ENCODE peak calls at places on chromosomes 5 and 9, in seven cellular contexts. One of them, this sample, is unnamed.

GRCh38 chr5:153551537-153552079 is 61.1 kb downstream of the GRIA1 start:
- DNase-seq in left ventricle myocardium inferior: no peak
- DNase-seq in GM10248: no peak
- DNase-seq in coronary artery: no peak
- DNase-seq in HFFc6: peak
- DNase-seq in PC-3: peak
- DNase-seq in BJ: peak
- DNase-seq in this sample: no peak

GRCh38 chr5:61048534-61048933 is 103.5 kb downstream of the NDUFAF2 start:
- DNase-seq in left ventricle myocardium inferior: no peak
- DNase-seq in GM10248: no peak
- DNase-seq in coronary artery: no peak
- DNase-seq in HFFc6: peak
- DNase-seq in PC-3: peak
- DNase-seq in BJ: peak
- DNase-seq in this sample: no peak

GRCh38 chr9:95266649-95267048 is 50.9 kb downstream of the FANCC start:
- DNase-seq in left ventricle myocardium inferior: no peak
- DNase-seq in GM10248: peak
- DNase-seq in coronary artery: no peak
- DNase-seq in HFFc6: no peak
- DNase-seq in PC-3: no peak
- DNase-seq in BJ: no peak
- DNase-seq in this sample: no peak

GRCh38 chr9:82133973-82134372 is 145.4 kb downstream of the SPATA31D1 start:
- DNase-seq in left ventricle myocardium inferior: no peak
- DNase-seq in GM10248: no peak
- DNase-seq in coronary artery: no peak
- DNase-seq in HFFc6: no peak
- DNase-seq in PC-3: peak
- DNase-seq in BJ: no peak
- DNase-seq in this sample: no peak

GRCh38 chr5:90144625-90145327 is 264.8 kb downstream of the CETN3 start:
- DNase-seq in left ventricle myocardium inferior: no peak
- DNase-seq in GM10248: no peak
- DNase-seq in coronary artery: no peak
- DNase-seq in HFFc6: no peak
- DNase-seq in PC-3: peak
- DNase-seq in BJ: no peak
- DNase-seq in this sample: no peak

GRCh38 chr9:134554750-134555655 is 86.6 kb upstream of the COL5A1 start:
- DNase-seq in left ventricle myocardium inferior: no peak
- DNase-seq in GM10248: no peak
- DNase-seq in coronary artery: no peak
- DNase-seq in HFFc6: no peak
- DNase-seq in PC-3: no peak
- DNase-seq in BJ: no peak
- DNase-seq in this sample: no peak

GRCh38 chr5:23367863-23368262 is 139.5 kb upstream of the PRDM9 start:
- DNase-seq in left ventricle myocardium inferior: no peak
- DNase-seq in GM10248: no peak
- DNase-seq in coronary artery: no peak
- DNase-seq in HFFc6: no peak
- DNase-seq in PC-3: no peak
- DNase-seq in BJ: no peak
- DNase-seq in this sample: no peak

GRCh38 chr5:68484307-68485068 is 268.9 kb downstream of the PIK3R1 start:
- DNase-seq in left ventricle myocardium inferior: no peak
- DNase-seq in GM10248: no peak
- DNase-seq in coronary artery: no peak
- DNase-seq in HFFc6: peak
- DNase-seq in PC-3: no peak
- DNase-seq in BJ: peak
- DNase-seq in this sample: no peak

GRCh38 chr5:177546262-177546741 is 8.1 kb downstream of the FAM193B start:
- DNase-seq in left ventricle myocardium inferior: no peak
- DNase-seq in GM10248: no peak
- DNase-seq in coronary artery: peak
- DNase-seq in HFFc6: peak
- DNase-seq in PC-3: peak
- DNase-seq in BJ: peak
- DNase-seq in this sample: peak

GRCh38 chr5:134138416-134139376 is 24.2 kb downstream of the TCF7 start:
- DNase-seq in left ventricle myocardium inferior: peak
- DNase-seq in GM10248: peak
- DNase-seq in coronary artery: peak
- DNase-seq in HFFc6: peak
- DNase-seq in PC-3: peak
- DNase-seq in BJ: no peak
- DNase-seq in this sample: no peak

GRCh38 chr5:143141652-143142051 is 261.8 kb downstream of the NR3C1 start:
- DNase-seq in left ventricle myocardium inferior: no peak
- DNase-seq in GM10248: no peak
- DNase-seq in coronary artery: no peak
- DNase-seq in HFFc6: no peak
- DNase-seq in PC-3: no peak
- DNase-seq in BJ: no peak
- DNase-seq in this sample: no peak

GRCh38 chr9:118577121-118577520 is 792.1 kb downstream of the BRINP1 start:
- DNase-seq in left ventricle myocardium inferior: no peak
- DNase-seq in GM10248: no peak
- DNase-seq in coronary artery: no peak
- DNase-seq in HFFc6: peak
- DNase-seq in PC-3: peak
- DNase-seq in BJ: peak
- DNase-seq in this sample: no peak

GRCh38 chr5:69152731-69153130 is 14.2 kb upstream of the CCNB1 start:
- DNase-seq in left ventricle myocardium inferior: no peak
- DNase-seq in GM10248: no peak
- DNase-seq in coronary artery: no peak
- DNase-seq in HFFc6: no peak
- DNase-seq in PC-3: no peak
- DNase-seq in BJ: no peak
- DNase-seq in this sample: no peak

GRCh38 chr9:81411961-81412360 is 277.4 kb downstream of the TLE1 start:
- DNase-seq in left ventricle myocardium inferior: no peak
- DNase-seq in GM10248: no peak
- DNase-seq in coronary artery: no peak
- DNase-seq in HFFc6: peak
- DNase-seq in PC-3: peak
- DNase-seq in BJ: no peak
- DNase-seq in this sample: no peak

GRCh38 chr5:110021251-110021650 is 331.5 kb downstream of the MAN2A1 start:
- DNase-seq in left ventricle myocardium inferior: no peak
- DNase-seq in GM10248: no peak
- DNase-seq in coronary artery: no peak
- DNase-seq in HFFc6: no peak
- DNase-seq in PC-3: no peak
- DNase-seq in BJ: no peak
- DNase-seq in this sample: no peak

GRCh38 chr9:119951591-119951990 is 582.4 kb upstream of the BRINP1 start:
- DNase-seq in left ventricle myocardium inferior: no peak
- DNase-seq in GM10248: no peak
- DNase-seq in coronary artery: no peak
- DNase-seq in HFFc6: no peak
- DNase-seq in PC-3: no peak
- DNase-seq in BJ: no peak
- DNase-seq in this sample: no peak

GRCh38 chr9:137606005-137606601 is 617 bp downstream of the ARRDC1 start:
- DNase-seq in left ventricle myocardium inferior: no peak
- DNase-seq in GM10248: no peak
- DNase-seq in coronary artery: no peak
- DNase-seq in HFFc6: no peak
- DNase-seq in PC-3: no peak
- DNase-seq in BJ: no peak
- DNase-seq in this sample: peak

GRCh38 chr9:121888438-121888775 is 204.7 kb downstream of the TTLL11 start:
- DNase-seq in left ventricle myocardium inferior: no peak
- DNase-seq in GM10248: no peak
- DNase-seq in coronary artery: peak
- DNase-seq in HFFc6: peak
- DNase-seq in PC-3: no peak
- DNase-seq in BJ: peak
- DNase-seq in this sample: no peak

GRCh38 chr5:127934791-127935256 is 148.7 kb upstream of the SLC12A2 start:
- DNase-seq in left ventricle myocardium inferior: no peak
- DNase-seq in GM10248: no peak
- DNase-seq in coronary artery: no peak
- DNase-seq in HFFc6: peak
- DNase-seq in PC-3: peak
- DNase-seq in BJ: no peak
- DNase-seq in this sample: no peak

GRCh38 chr5:174617910-174618309 is 106.5 kb upstream of the MSX2 start:
- DNase-seq in left ventricle myocardium inferior: no peak
- DNase-seq in GM10248: no peak
- DNase-seq in coronary artery: no peak
- DNase-seq in HFFc6: no peak
- DNase-seq in PC-3: no peak
- DNase-seq in BJ: no peak
- DNase-seq in this sample: no peak

GRCh38 chr5:52469420-52469819 is 318.3 kb upstream of the ITGA1 start:
- DNase-seq in left ventricle myocardium inferior: no peak
- DNase-seq in GM10248: peak
- DNase-seq in coronary artery: no peak
- DNase-seq in HFFc6: no peak
- DNase-seq in PC-3: no peak
- DNase-seq in BJ: no peak
- DNase-seq in this sample: no peak
- TF ChIP-seq CTCF in left ventricle myocardium inferior: no peak
- TF ChIP-seq CTCF in GM10248: no peak
- TF ChIP-seq CTCF in coronary artery: no peak
- TF ChIP-seq CTCF in HFFc6: no peak
- TF ChIP-seq CTCF in PC-3: no peak
- TF ChIP-seq CTCF in BJ: no peak
- TF ChIP-seq CTCF in this sample: no peak

GRCh38 chr9:5870020-5870339 is 20.7 kb upstream of the MLANA start:
- DNase-seq in left ventricle myocardium inferior: no peak
- DNase-seq in GM10248: no peak
- DNase-seq in coronary artery: no peak
- DNase-seq in HFFc6: no peak
- DNase-seq in PC-3: no peak
- DNase-seq in BJ: no peak
- DNase-seq in this sample: no peak

GRCh38 chr9:5868235-5868634 is 22.5 kb upstream of the MLANA start:
- DNase-seq in left ventricle myocardium inferior: no peak
- DNase-seq in GM10248: no peak
- DNase-seq in coronary artery: no peak
- DNase-seq in HFFc6: no peak
- DNase-seq in PC-3: no peak
- DNase-seq in BJ: no peak
- DNase-seq in this sample: no peak

GRCh38 chr9:5870691-5871090 is 20.0 kb upstream of the MLANA start:
- DNase-seq in left ventricle myocardium inferior: peak
- DNase-seq in GM10248: no peak
- DNase-seq in coronary artery: no peak
- DNase-seq in HFFc6: no peak
- DNase-seq in PC-3: no peak
- DNase-seq in BJ: no peak
- DNase-seq in this sample: no peak

GRCh38 chr9:5871785-5872184 is 18.9 kb upstream of the MLANA start:
- DNase-seq in left ventricle myocardium inferior: no peak
- DNase-seq in GM10248: no peak
- DNase-seq in coronary artery: no peak
- DNase-seq in HFFc6: no peak
- DNase-seq in PC-3: no peak
- DNase-seq in BJ: no peak
- DNase-seq in this sample: no peak

GRCh38 chr9:5869315-5870019 is 21.2 kb upstream of the MLANA start:
- DNase-seq in left ventricle myocardium inferior: no peak
- DNase-seq in GM10248: peak
- DNase-seq in coronary artery: no peak
- DNase-seq in HFFc6: no peak
- DNase-seq in PC-3: peak
- DNase-seq in BJ: no peak
- DNase-seq in this sample: no peak
- TF ChIP-seq CTCF in left ventricle myocardium inferior: no peak
- TF ChIP-seq CTCF in GM10248: peak
- TF ChIP-seq CTCF in coronary artery: no peak
- TF ChIP-seq CTCF in HFFc6: peak
- TF ChIP-seq CTCF in PC-3: peak
- TF ChIP-seq CTCF in BJ: peak
- TF ChIP-seq CTCF in this sample: no peak

GRCh38 chr9:110714314-110714713 is 45.7 kb downstream of the MUSK start:
- DNase-seq in left ventricle myocardium inferior: no peak
- DNase-seq in GM10248: no peak
- DNase-seq in coronary artery: no peak
- DNase-seq in HFFc6: no peak
- DNase-seq in PC-3: peak
- DNase-seq in BJ: no peak
- DNase-seq in this sample: no peak

GRCh38 chr9:110710420-110710819 is 41.8 kb downstream of the MUSK start:
- DNase-seq in left ventricle myocardium inferior: no peak
- DNase-seq in GM10248: no peak
- DNase-seq in coronary artery: no peak
- DNase-seq in HFFc6: no peak
- DNase-seq in PC-3: no peak
- DNase-seq in BJ: no peak
- DNase-seq in this sample: no peak

DNA sequence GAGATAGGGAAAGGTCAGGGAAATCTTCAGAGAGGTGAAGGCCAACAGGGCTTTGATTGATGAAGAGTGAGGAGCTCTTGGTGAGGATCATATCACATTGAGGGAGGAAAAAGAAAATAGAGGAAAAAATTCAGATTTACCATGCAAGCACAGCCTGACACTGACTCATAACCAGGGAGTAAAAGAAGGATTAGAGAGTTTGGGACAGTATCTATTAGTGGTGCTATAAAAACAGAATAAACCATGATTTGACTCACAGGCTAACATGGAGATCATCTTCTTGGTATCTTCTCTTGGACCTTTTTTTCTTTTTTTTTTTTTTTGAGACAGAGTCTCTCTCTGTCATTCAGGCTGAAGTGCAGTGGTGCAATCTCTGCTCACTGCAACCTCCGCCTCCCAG is 44.4 kb downstream of the MUSK start:
- DNase-seq in left ventricle myocardium inferior: no peak
- DNase-seq in GM10248: no peak
- DNase-seq in coronary artery: no peak
- DNase-seq in HFFc6: peak
- DNase-seq in PC-3: peak
- DNase-seq in BJ: no peak
- DNase-seq in this sample: no peak
- TF ChIP-seq CTCF in left ventricle myocardium inferior: no peak
- TF ChIP-seq CTCF in GM10248: no peak
- TF ChIP-seq CTCF in coronary artery: no peak
- TF ChIP-seq CTCF in HFFc6: no peak
- TF ChIP-seq CTCF in PC-3: no peak
- TF ChIP-seq CTCF in BJ: no peak
- TF ChIP-seq CTCF in this sample: no peak

DNA sequence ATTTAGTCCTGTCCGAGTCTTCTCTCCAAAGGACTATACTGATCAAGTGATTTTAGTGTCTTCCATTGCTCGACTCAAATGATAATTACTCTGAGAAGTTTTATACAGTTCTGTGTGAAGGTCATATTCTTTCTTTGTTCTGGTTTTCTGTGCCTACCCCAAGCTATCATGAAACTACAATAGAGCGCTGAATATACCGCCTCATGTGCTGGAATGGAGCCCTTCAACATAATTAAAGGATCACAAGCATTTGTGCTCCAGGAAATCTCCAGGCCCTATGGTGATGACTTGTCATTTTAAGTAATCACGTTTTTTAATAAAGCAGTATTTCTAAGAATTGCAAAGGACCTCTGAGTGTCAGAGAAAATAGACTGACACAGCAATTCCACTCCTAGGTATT is 10.9 kb upstream of the SLC31A2 start:
- DNase-seq in left ventricle myocardium inferior: no peak
- DNase-seq in GM10248: no peak
- DNase-seq in coronary artery: no peak
- DNase-seq in HFFc6: no peak
- DNase-seq in PC-3: no peak
- DNase-seq in BJ: no peak
- DNase-seq in this sample: no peak
- TF ChIP-seq CTCF in left ventricle myocardium inferior: no peak
- TF ChIP-seq CTCF in GM10248: no peak
- TF ChIP-seq CTCF in coronary artery: no peak
- TF ChIP-seq CTCF in HFFc6: no peak
- TF ChIP-seq CTCF in PC-3: no peak
- TF ChIP-seq CTCF in BJ: no peak
- TF ChIP-seq CTCF in this sample: no peak